ENCODE peak calls at places on chromosome 5, in ten cellular contexts. A is transverse colon, V is coronary artery, P is fibroblast of pulmonary artery, J is GM06990, H is lower leg skin, O is upper lobe of right lung, B is fibroblast of mammary gland, N is progenitor cell of endocrine pancreas, F is GM13976. X is an unnamed sample.
A peak's percentile ranks its signal among the peaks of the same experiment; 100 is the strongest.

GRCh38 chr5:91224969-91225368 is 158.1 kb downstream of the ARRDC3 start:
- DNase-seq in A (no peak), V (no peak), P (no peak), J (no peak), H (no peak), O (no peak), B (no peak), N (no peak), F (no peak), X (no peak)

GRCh38 chr5:172788771-172789686 is 18.0 kb upstream of the DUSP1 start:
- DNase-seq in A (peak; percentile 73), V (no peak), P (no peak), J (no peak), H (peak; percentile 91), O (peak; percentile 71), B (peak; percentile 65), N (no peak), F (peak; percentile 50), X (no peak)

GRCh38 chr5:135502836-135503520 is 32.8 kb downstream of the NEUROG1 start:
- DNase-seq in A (no peak), V (no peak), P (no peak), J (no peak), H (peak; percentile 46), O (no peak), B (no peak), N (no peak), F (no peak), X (no peak)

GRCh38 chr5:141783599-141784296 is 94.5 kb downstream of the PCDH1 start:
- DNase-seq in A (no peak), V (no peak), P (no peak), J (no peak), H (no peak), O (no peak), B (no peak), N (no peak), F (no peak), X (no peak)

GRCh38 chr5:138391859-138392386 is 39.4 kb downstream of the KDM3B start:
- DNase-seq in A (no peak), V (no peak), P (no peak), J (no peak), H (no peak), O (no peak), B (no peak), N (no peak), F (no peak), X (no peak)

GRCh38 chr5:146048994-146049703 is 56.2 kb downstream of the PLAC8L1 start:
- DNase-seq in A (peak; percentile 65), V (no peak), P (peak; percentile 89), J (no peak), H (no peak), O (no peak), B (peak; percentile 73), N (peak; percentile 41), F (peak; percentile 51), X (peak; percentile 43)

GRCh38 chr5:61777292-61777691 is 445.2 kb downstream of the ZSWIM6 start:
- DNase-seq in A (no peak), V (no peak), P (no peak), J (no peak), H (no peak), O (no peak), B (no peak), N (no peak), F (no peak), X (no peak)

GRCh38 chr5:179607449-179607931 is 16.0 kb downstream of the HNRNPH1 start:
- DNase-seq in A (no peak), V (no peak), P (no peak), J (no peak), H (peak; percentile 86), O (peak; percentile 64), B (peak; percentile 47), N (no peak), F (no peak), X (no peak)

GRCh38 chr5:109876941-109877669 is 187.4 kb downstream of the MAN2A1 start:
- DNase-seq in A (no peak), V (no peak), P (no peak), J (no peak), H (no peak), O (no peak), B (peak; percentile 92), N (no peak), F (no peak), X (no peak)

GRCh38 chr5:145811834-145812625 is 23.1 kb downstream of the PRELID2 start:
- DNase-seq in A (no peak), V (no peak), P (peak; percentile 76), J (no peak), H (no peak), O (no peak), B (peak; percentile 53), N (no peak), F (no peak), X (no peak)

GRCh38 chr5:175847503-175847902 is 23.9 kb upstream of the CPLX2 start:
- DNase-seq in A (no peak), V (no peak), P (no peak), J (no peak), H (no peak), O (no peak), B (peak; percentile 7), N (no peak), F (peak; percentile 52), X (no peak)

GRCh38 chr5:113039229-113039628 is 62.6 kb downstream of the DCP2 start:
- DNase-seq in A (no peak), V (no peak), P (no peak), J (no peak), H (peak; percentile 43), O (no peak), B (no peak), N (no peak), F (no peak), X (no peak)

GRCh38 chr5:9059920-9060691 is 485.8 kb downstream of the SEMA5A start:
- DNase-seq in A (no peak), V (no peak), P (peak; percentile 89), J (no peak), H (no peak), O (no peak), B (peak; percentile 98), N (no peak), F (no peak), X (no peak)

GRCh38 chr5:1013238-1013947 is 4.8 kb downstream of the NKD2 start:
- DNase-seq in A (no peak), V (no peak), P (no peak), J (no peak), H (no peak), O (no peak), B (no peak), N (no peak), F (no peak), X (no peak)

GRCh38 chr5:61183538-61183937 is 21.3 kb upstream of the SMIM15 start:
- DNase-seq in A (no peak), V (no peak), P (no peak), J (no peak), H (no peak), O (no peak), B (no peak), N (no peak), F (no peak), X (no peak)

GRCh38 chr5:99441235-99441634 is 512.4 kb upstream of the CHD1 start:
- DNase-seq in A (no peak), V (no peak), P (no peak), J (no peak), H (no peak), O (no peak), B (no peak), N (no peak), F (no peak), X (no peak)

GRCh38 chr5:174159327-174160247 is 114.1 kb downstream of the NSG2 start:
- DNase-seq in A (no peak), V (peak; percentile 40), P (no peak), J (no peak), H (peak; percentile 63), O (no peak), B (peak; percentile 27), N (no peak), F (no peak), X (no peak)

GRCh38 chr5:135615581-135616260 is 36.9 kb upstream of the CXCL14 start:
- DNase-seq in A (no peak), V (no peak), P (peak; percentile 0), J (no peak), H (no peak), O (no peak), B (no peak), N (no peak), F (no peak), X (no peak)

DNA sequence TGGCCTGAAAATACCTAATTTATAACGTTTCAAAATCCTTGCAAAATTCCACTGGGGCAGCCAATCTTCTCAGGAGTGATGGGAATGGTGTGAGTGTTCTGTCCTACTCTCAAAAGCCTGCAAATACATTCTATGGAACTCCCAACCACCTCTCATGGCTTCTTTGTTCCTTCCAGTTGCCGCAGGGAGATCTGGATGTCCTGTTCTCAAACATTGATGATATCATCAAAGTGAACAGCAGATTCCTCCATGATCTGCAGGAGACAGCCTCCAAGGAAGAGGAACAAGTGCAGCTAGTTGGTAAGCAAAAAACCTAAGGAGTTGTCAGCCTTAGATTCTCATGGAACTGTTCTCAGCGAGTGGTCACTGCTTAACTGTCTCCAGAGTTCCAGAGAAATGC is 19.6 kb downstream of the ARHGEF37 start:
- DNase-seq in A (no peak), V (no peak), P (no peak), J (no peak), H (no peak), O (no peak), B (no peak), N (no peak), F (no peak), X (no peak)
- TF ChIP-seq CTCF in A (no peak), V (no peak), P (no peak), J (no peak), H (no peak), O (no peak), B (no peak), N (no peak), F (no peak), X (no peak)

GRCh38 chr5:167964529-167964928 is 326.9 kb upstream of the WWC1 start:
- DNase-seq in A (no peak), V (no peak), P (no peak), J (no peak), H (no peak), O (no peak), B (no peak), N (no peak), F (no peak), X (no peak)
- TF ChIP-seq CTCF in A (no peak), V (no peak), P (peak; percentile 38), J (peak; percentile 19), H (no peak), O (no peak), B (peak; percentile 29), N (peak; percentile 44), F (no peak), X (no peak)

DNA sequence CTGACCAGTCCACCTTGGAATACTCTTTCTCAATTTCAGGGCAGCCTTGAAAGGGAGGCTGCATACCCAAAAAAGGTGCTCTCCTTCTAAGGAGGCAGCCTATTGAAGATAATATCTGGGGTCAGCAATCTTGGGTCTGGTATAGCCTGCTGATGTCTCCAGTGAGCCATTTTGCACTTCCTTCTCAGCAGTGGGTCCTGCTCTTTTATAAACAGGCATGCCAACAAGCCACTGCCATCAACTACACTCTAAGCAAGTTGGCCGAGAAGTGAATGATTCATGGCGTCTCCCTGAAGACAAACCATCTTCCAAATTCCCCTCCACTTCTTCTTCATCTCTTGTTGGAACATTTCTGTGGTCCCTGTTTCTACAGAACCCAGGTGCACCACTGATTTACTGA is 108.5 kb downstream of the INSYN2B start:
- DNase-seq in A (no peak), V (no peak), P (no peak), J (no peak), H (no peak), O (no peak), B (no peak), N (no peak), F (no peak), X (no peak)
- TF ChIP-seq CTCF in A (no peak), V (no peak), P (no peak), J (no peak), H (no peak), O (no peak), B (no peak), N (no peak), F (no peak), X (no peak)

GRCh38 chr5:83608122-83608521 is 112.5 kb downstream of the HAPLN1 start:
- DNase-seq in A (peak; percentile 7), V (no peak), P (peak; percentile 66), J (no peak), H (no peak), O (no peak), B (peak; percentile 43), N (peak; percentile 26), F (peak; percentile 19), X (peak; percentile 31)
- TF ChIP-seq CTCF in A (peak; percentile 30), V (peak; percentile 21), P (peak; percentile 74), J (peak; percentile 57), H (no peak), O (peak; percentile 43), B (peak; percentile 65), N (peak; percentile 68), F (peak; percentile 15), X (peak; percentile 50)

X was measured in GM20000.